ENCODE peak calls at places on chromosomes 7 and 10, in six cellular contexts. K is hepatocyte; A is cardiac muscle cell; X is HT1080; G is stimulated activated CD8-positive, alpha-beta memory T cell treated with anti-CD3 and anti-CD28 coated beads, Interleukin-4, amount 100 ng/mL, for 1 hour; H is AG20443. Y is an unnamed sample.

GRCh38 chr7:157502701-157503111 is 165.9 kb downstream of the DNAJB6 start:
- DNase-seq in K (no peak), A (peak; percentile 10), X (peak; percentile 91), G (peak; percentile 14), H (no peak), Y (peak; percentile 84)

GRCh38 chr10:78044179-78044578 is 10.5 kb downstream of the RPS24 start:
- DNase-seq in K (no peak), A (no peak), X (no peak), G (no peak), H (no peak), Y (no peak)

GRCh38 chr7:148437043-148437442 is 153.5 kb upstream of the C7orf33 start:
- DNase-seq in K (no peak), A (no peak), X (no peak), G (no peak), H (no peak), Y (no peak)

GRCh38 chr10:112953075-112953501 is 3.0 kb downstream of the TCF7L2 start:
- DNase-seq in K (peak; percentile 50), A (peak; percentile 53), X (peak; percentile 38), G (no peak), H (no peak), Y (peak; percentile 35)

GRCh38 chr7:38070718-38071117 is 107.3 kb upstream of the STARD3NL start:
- DNase-seq in K (peak; percentile 11), A (peak; percentile 67), X (peak; percentile 28), G (no peak), H (peak; percentile 63), Y (peak; percentile 36)

GRCh38 chr10:120406380-120406779 is 50.6 kb upstream of the PLPP4 start:
- DNase-seq in K (peak; percentile 34), A (no peak), X (no peak), G (no peak), H (no peak), Y (no peak)

GRCh38 chr7:29320577-29320976 is 126.0 kb downstream of the CHN2 start:
- DNase-seq in K (no peak), A (no peak), X (no peak), G (no peak), H (no peak), Y (no peak)

GRCh38 chr10:7475046-7475860 is 64.4 kb upstream of the SFMBT2 start:
- DNase-seq in K (no peak), A (peak; percentile 12), X (peak; percentile 8), G (no peak), H (no peak), Y (peak; percentile 25)

GRCh38 chr7:93558705-93559614 is 15.6 kb downstream of the CALCR start:
- DNase-seq in K (no peak), A (no peak), X (no peak), G (no peak), H (no peak), Y (peak; percentile 42)

GRCh38 chr7:77467453-77467852 is 51.3 kb upstream of the GSAP start:
- DNase-seq in K (peak; percentile 20), A (no peak), X (no peak), G (no peak), H (no peak), Y (no peak)

GRCh38 chr10:118958984-118959916 is 70.3 kb upstream of the NANOS1 start:
- DNase-seq in K (peak; percentile 36), A (peak; percentile 84), X (peak; percentile 41), G (no peak), H (peak; percentile 91), Y (peak; percentile 63)

Y was measured in Daoy.